ENCODE peak calls at places on chromosomes 13 and 19, in seven cellular contexts. One of them, this sample, is unnamed.

GRCh38 chr13:113589251-113589960 is 4.9 kb downstream of the TFDP1 start:
- DNase-seq in SK-N-SH: no peak
- DNase-seq in HCT116: no peak
- DNase-seq in HepG2: no peak
- DNase-seq in K562: no peak
- DNase-seq in H1: no peak
- DNase-seq in GM12878: no peak
- DNase-seq in this sample: no peak

GRCh38 chr19:45340232-45340898 is at the start of gene KLC3:
- DNase-seq in SK-N-SH: peak
- DNase-seq in HCT116: peak
- DNase-seq in HepG2: no peak
- DNase-seq in K562: peak
- DNase-seq in H1: no peak
- DNase-seq in GM12878: no peak
- DNase-seq in this sample: no peak

GRCh38 chr13:33659894-33660293 is 158.1 kb upstream of the RFC3 start:
- DNase-seq in SK-N-SH: no peak
- DNase-seq in HCT116: no peak
- DNase-seq in HepG2: no peak
- DNase-seq in K562: no peak
- DNase-seq in H1: no peak
- DNase-seq in GM12878: no peak
- DNase-seq in this sample: no peak

GRCh38 chr13:38951525-38952313 is 38.9 kb downstream of the STOML3 start:
- DNase-seq in SK-N-SH: no peak
- DNase-seq in HCT116: no peak
- DNase-seq in HepG2: no peak
- DNase-seq in K562: no peak
- DNase-seq in H1: no peak
- DNase-seq in GM12878: no peak
- DNase-seq in this sample: no peak

GRCh38 chr13:41995946-41996345 is 35.0 kb upstream of the VWA8 start:
- DNase-seq in SK-N-SH: no peak
- DNase-seq in HCT116: no peak
- DNase-seq in HepG2: peak
- DNase-seq in K562: peak
- DNase-seq in H1: no peak
- DNase-seq in GM12878: no peak
- DNase-seq in this sample: no peak

GRCh38 chr19:46080561-46080960 is 39.8 kb upstream of the IGFL4 start:
- DNase-seq in SK-N-SH: no peak
- DNase-seq in HCT116: no peak
- DNase-seq in HepG2: no peak
- DNase-seq in K562: no peak
- DNase-seq in H1: no peak
- DNase-seq in GM12878: no peak
- DNase-seq in this sample: no peak

GRCh38 chr19:29512748-29513147 is 13.0 kb upstream of the VSTM2B start:
- DNase-seq in SK-N-SH: no peak
- DNase-seq in HCT116: no peak
- DNase-seq in HepG2: no peak
- DNase-seq in K562: no peak
- DNase-seq in H1: no peak
- DNase-seq in GM12878: no peak
- DNase-seq in this sample: no peak

GRCh38 chr13:90680826-90681225 is 666.7 kb upstream of the MIR17HG start:
- DNase-seq in SK-N-SH: no peak
- DNase-seq in HCT116: no peak
- DNase-seq in HepG2: no peak
- DNase-seq in K562: no peak
- DNase-seq in H1: no peak
- DNase-seq in GM12878: no peak
- DNase-seq in this sample: no peak

GRCh38 chr13:59931621-59932020 is 232.1 kb downstream of the DIAPH3 start:
- DNase-seq in SK-N-SH: no peak
- DNase-seq in HCT116: no peak
- DNase-seq in HepG2: no peak
- DNase-seq in K562: no peak
- DNase-seq in H1: no peak
- DNase-seq in GM12878: no peak
- DNase-seq in this sample: no peak

GRCh38 chr19:35488677-35489076 is 1.6 kb downstream of the KRTDAP start:
- DNase-seq in SK-N-SH: no peak
- DNase-seq in HCT116: no peak
- DNase-seq in HepG2: no peak
- DNase-seq in K562: no peak
- DNase-seq in H1: no peak
- DNase-seq in GM12878: no peak
- DNase-seq in this sample: no peak

GRCh38 chr19:6260912-6261636 is 18.7 kb downstream of the MLLT1 start:
- DNase-seq in SK-N-SH: peak
- DNase-seq in HCT116: no peak
- DNase-seq in HepG2: peak
- DNase-seq in K562: peak
- DNase-seq in H1: peak
- DNase-seq in GM12878: no peak
- DNase-seq in this sample: no peak

GRCh38 chr19:862529-863304 is 3.3 kb downstream of the CFD start:
- DNase-seq in SK-N-SH: peak
- DNase-seq in HCT116: no peak
- DNase-seq in HepG2: no peak
- DNase-seq in K562: peak
- DNase-seq in H1: peak
- DNase-seq in GM12878: peak
- DNase-seq in this sample: no peak

GRCh38 chr13:113076681-113077401 is 28.8 kb upstream of the F7 start:
- DNase-seq in SK-N-SH: no peak
- DNase-seq in HCT116: no peak
- DNase-seq in HepG2: no peak
- DNase-seq in K562: no peak
- DNase-seq in H1: no peak
- DNase-seq in GM12878: no peak
- DNase-seq in this sample: no peak

GRCh38 chr13:50928609-50929274 is 19.2 kb downstream of the RNASEH2B start:
- DNase-seq in SK-N-SH: no peak
- DNase-seq in HCT116: no peak
- DNase-seq in HepG2: no peak
- DNase-seq in K562: no peak
- DNase-seq in H1: no peak
- DNase-seq in GM12878: no peak
- DNase-seq in this sample: no peak

GRCh38 chr13:86841264-86841663 is 829.9 kb upstream of the SLITRK5 start:
- DNase-seq in SK-N-SH: no peak
- DNase-seq in HCT116: no peak
- DNase-seq in HepG2: no peak
- DNase-seq in K562: no peak
- DNase-seq in H1: no peak
- DNase-seq in GM12878: no peak
- DNase-seq in this sample: no peak

GRCh38 chr19:48752511-48753365 is at the start of gene FUT1:
- DNase-seq in SK-N-SH: peak
- DNase-seq in HCT116: peak
- DNase-seq in HepG2: no peak
- DNase-seq in K562: peak
- DNase-seq in H1: peak
- DNase-seq in GM12878: no peak
- DNase-seq in this sample: no peak

GRCh38 chr13:22454586-22454985 is 726.2 kb upstream of the SGCG start:
- DNase-seq in SK-N-SH: no peak
- DNase-seq in HCT116: no peak
- DNase-seq in HepG2: no peak
- DNase-seq in K562: no peak
- DNase-seq in H1: peak
- DNase-seq in GM12878: no peak
- DNase-seq in this sample: no peak

GRCh38 chr13:26616126-26616525 is 58.6 kb downstream of the WASF3 start:
- DNase-seq in SK-N-SH: no peak
- DNase-seq in HCT116: no peak
- DNase-seq in HepG2: no peak
- DNase-seq in K562: no peak
- DNase-seq in H1: no peak
- DNase-seq in GM12878: no peak
- DNase-seq in this sample: no peak

GRCh38 chr19:48672994-48673393 is at the start of gene NTN5:
- DNase-seq in SK-N-SH: no peak
- DNase-seq in HCT116: no peak
- DNase-seq in HepG2: no peak
- DNase-seq in K562: no peak
- DNase-seq in H1: no peak
- DNase-seq in GM12878: no peak
- DNase-seq in this sample: no peak

GRCh38 chr13:113387396-113387795 is 23.5 kb upstream of the GRTP1 start:
- DNase-seq in SK-N-SH: no peak
- DNase-seq in HCT116: no peak
- DNase-seq in HepG2: no peak
- DNase-seq in K562: no peak
- DNase-seq in H1: no peak
- DNase-seq in GM12878: no peak
- DNase-seq in this sample: no peak

GRCh38 chr13:113195360-113195759 is 13.1 kb downstream of the PCID2 start:
- DNase-seq in SK-N-SH: no peak
- DNase-seq in HCT116: no peak
- DNase-seq in HepG2: no peak
- DNase-seq in K562: no peak
- DNase-seq in H1: no peak
- DNase-seq in GM12878: no peak
- DNase-seq in this sample: no peak

GRCh38 chr13:102195566-102196462 is 206.0 kb downstream of the FGF14 start:
- DNase-seq in SK-N-SH: peak
- DNase-seq in HCT116: no peak
- DNase-seq in HepG2: no peak
- DNase-seq in K562: no peak
- DNase-seq in H1: no peak
- DNase-seq in GM12878: no peak
- DNase-seq in this sample: no peak

GRCh38 chr19:16315825-16316505 is 8.7 kb upstream of the KLF2 start:
- DNase-seq in SK-N-SH: no peak
- DNase-seq in HCT116: no peak
- DNase-seq in HepG2: no peak
- DNase-seq in K562: peak
- DNase-seq in H1: no peak
- DNase-seq in GM12878: no peak
- DNase-seq in this sample: no peak

DNA sequence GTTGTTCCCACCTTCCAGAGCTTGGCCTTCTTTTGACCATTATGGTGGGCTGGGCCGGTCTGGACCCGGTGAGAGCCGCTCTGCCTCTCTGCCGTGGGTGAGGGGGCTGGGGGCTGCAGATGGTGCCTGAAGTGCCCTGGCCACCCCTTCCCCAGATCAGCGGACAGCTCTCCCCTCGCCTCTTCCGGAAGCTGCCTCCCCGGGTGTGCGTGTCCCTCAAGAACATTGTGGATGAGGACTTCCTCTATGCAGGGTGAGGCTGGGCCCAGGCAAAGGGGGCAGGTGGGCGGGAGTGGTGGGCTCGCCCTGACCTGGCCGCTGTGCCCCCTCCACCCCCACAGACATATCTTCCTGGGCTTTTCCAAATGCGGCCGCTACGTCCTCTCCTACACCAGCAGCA is 1.9 kb downstream of the DCAF15 start:
- DNase-seq in SK-N-SH: no peak
- DNase-seq in HCT116: no peak
- DNase-seq in HepG2: no peak
- DNase-seq in K562: no peak
- DNase-seq in H1: no peak
- DNase-seq in GM12878: no peak
- DNase-seq in this sample: no peak
- H3K27ac ChIP-seq in SK-N-SH: no peak
- H3K27ac ChIP-seq in HCT116: peak
- H3K27ac ChIP-seq in HepG2: no peak
- H3K27ac ChIP-seq in K562: no peak
- H3K27ac ChIP-seq in H1: no peak
- H3K27ac ChIP-seq in GM12878: no peak
- H3K27ac ChIP-seq in this sample: no peak

GRCh38 chr13:99733346-99733745 is 232.1 kb downstream of the TM9SF2 start:
- DNase-seq in SK-N-SH: no peak
- DNase-seq in HCT116: no peak
- DNase-seq in HepG2: no peak
- DNase-seq in K562: no peak
- DNase-seq in H1: no peak
- DNase-seq in GM12878: no peak
- DNase-seq in this sample: no peak
- TF ChIP-seq SIN3A in SK-N-SH: no peak
- TF ChIP-seq SIN3A in HCT116: no peak
- TF ChIP-seq SIN3A in HepG2: no peak
- TF ChIP-seq SIN3A in K562: no peak
- TF ChIP-seq SIN3A in H1: no peak
- TF ChIP-seq SIN3A in GM12878: no peak
- TF ChIP-seq SIN3A in this sample: no peak

GRCh38 chr13:110214637-110215036 is 92.3 kb downstream of the COL4A1 start:
- DNase-seq in SK-N-SH: no peak
- DNase-seq in HCT116: no peak
- DNase-seq in HepG2: no peak
- DNase-seq in K562: no peak
- DNase-seq in H1: no peak
- DNase-seq in GM12878: no peak
- DNase-seq in this sample: no peak

GRCh38 chr13:110213461-110214074 is 93.4 kb downstream of the COL4A1 start:
- DNase-seq in SK-N-SH: no peak
- DNase-seq in HCT116: no peak
- DNase-seq in HepG2: no peak
- DNase-seq in K562: no peak
- DNase-seq in H1: peak
- DNase-seq in GM12878: no peak
- DNase-seq in this sample: no peak

GRCh38 chr13:110216006-110216402 is 91.0 kb downstream of the COL4A1 start:
- DNase-seq in SK-N-SH: no peak
- DNase-seq in HCT116: no peak
- DNase-seq in HepG2: no peak
- DNase-seq in K562: no peak
- DNase-seq in H1: no peak
- DNase-seq in GM12878: no peak
- DNase-seq in this sample: no peak

GRCh38 chr13:110216403-110217041 is 90.4 kb downstream of the COL4A1 start:
- DNase-seq in SK-N-SH: no peak
- DNase-seq in HCT116: no peak
- DNase-seq in HepG2: no peak
- DNase-seq in K562: no peak
- DNase-seq in H1: no peak
- DNase-seq in GM12878: no peak
- DNase-seq in this sample: no peak

DNA sequence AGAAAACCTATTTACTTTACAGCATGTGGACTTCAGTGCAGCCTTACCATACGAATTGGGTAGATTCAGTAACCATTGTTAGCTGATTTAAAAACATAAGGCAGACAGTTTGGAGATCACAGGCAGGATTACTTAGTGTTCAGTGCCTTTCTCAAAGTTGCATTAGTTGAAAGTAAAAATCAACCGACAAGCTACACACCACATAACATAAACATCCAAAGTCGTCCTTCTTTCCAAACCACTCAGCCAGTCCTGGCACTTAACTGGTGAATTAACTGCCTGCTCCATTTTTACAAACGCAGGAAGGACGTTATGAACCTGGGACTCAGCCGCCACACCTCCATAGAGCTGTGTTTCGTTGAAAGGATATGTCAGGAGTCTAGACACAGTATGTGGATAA is 91.4 kb downstream of the COL4A1 start:
- DNase-seq in SK-N-SH: no peak
- DNase-seq in HCT116: no peak
- DNase-seq in HepG2: no peak
- DNase-seq in K562: no peak
- DNase-seq in H1: no peak
- DNase-seq in GM12878: no peak
- DNase-seq in this sample: no peak
- H3K27ac ChIP-seq in SK-N-SH: peak
- H3K27ac ChIP-seq in HCT116: no peak
- H3K27ac ChIP-seq in HepG2: no peak
- H3K27ac ChIP-seq in K562: no peak
- H3K27ac ChIP-seq in H1: no peak
- H3K27ac ChIP-seq in GM12878: no peak
- H3K27ac ChIP-seq in this sample: no peak

GRCh38 chr19:41646589-41647204 is 19.8 kb upstream of the CEACAM4 start:
- DNase-seq in SK-N-SH: peak
- DNase-seq in HCT116: peak
- DNase-seq in HepG2: no peak
- DNase-seq in K562: peak
- DNase-seq in H1: no peak
- DNase-seq in GM12878: no peak
- DNase-seq in this sample: no peak
- TF ChIP-seq SIN3A in SK-N-SH: no peak
- TF ChIP-seq SIN3A in HCT116: no peak
- TF ChIP-seq SIN3A in HepG2: no peak
- TF ChIP-seq SIN3A in K562: no peak
- TF ChIP-seq SIN3A in H1: no peak
- TF ChIP-seq SIN3A in GM12878: no peak
- TF ChIP-seq SIN3A in this sample: no peak

This sample was measured in Panc1.